ENCODE peak calls at places on chromosome 21, in four cellular contexts. D is CD8-positive, alpha-beta T cell; N is fibroblast of villous mesenchyme; S is NB4. G is an unnamed sample.

GRCh38 chr21:42232176-42232825 is 13.4 kb downstream of the ABCG1 start:
- DNase-seq in D (no peak), N (no peak), S (no peak), G (no peak)

GRCh38 chr21:21631961-21632360 is 633.8 kb downstream of the NCAM2 start:
- DNase-seq in S (no peak), N (no peak), D (no peak), G (no peak)

GRCh38 chr21:31335957-31336738 is 7.9 kb downstream of the TIAM1 start:
- DNase-seq in D (no peak), N (peak; percentile 72), S (no peak), G (no peak)

GRCh38 chr21:35179990-35180557 is 131.0 kb upstream of the RUNX1 start:
- DNase-seq in S (no peak), D (no peak), N (peak; percentile 90), G (no peak)

GRCh38 chr21:42553435-42553834 is 39.8 kb downstream of the SLC37A1 start:
- DNase-seq in S (no peak), D (no peak), N (no peak), G (no peak)

GRCh38 chr21:31721381-31721780 is 10.5 kb downstream of the SCAF4 start:
- DNase-seq in S (no peak), N (no peak), D (no peak), G (no peak)

GRCh38 chr21:41687633-41688032 is 79.2 kb downstream of the RIPK4 start:
- DNase-seq in S (no peak), D (no peak), N (no peak), G (no peak)

GRCh38 chr21:25638634-25639166 is 358 bp upstream of the JAM2 start:
- DNase-seq in D (no peak), S (no peak), N (peak; percentile 70), G (no peak)

GRCh38 chr21:35316933-35317332 is 267.8 kb upstream of the RUNX1 start:
- DNase-seq in S (no peak), N (peak; percentile 93), D (no peak), G (no peak)

GRCh38 chr21:35753308-35753707 is 307.0 kb downstream of the SETD4 start:
- DNase-seq in N (no peak), S (no peak), D (no peak), G (no peak)

GRCh38 chr21:43949499-43950208 is 62.5 kb upstream of the TRAPPC10 start:
- DNase-seq in D (no peak), N (no peak), S (no peak), G (no peak)

GRCh38 chr21:42833439-42833815 is 45.9 kb downstream of the WDR4 start:
- DNase-seq in D (peak; percentile 31), S (peak; percentile 75), N (peak; percentile 8), G (peak; percentile 42)

GRCh38 chr21:45309541-45310381 is 22.1 kb upstream of the POFUT2 start:
- DNase-seq in N (no peak), D (no peak), S (no peak), G (no peak)

GRCh38 chr21:15141236-15141970 is 76.6 kb upstream of the NRIP1 start:
- DNase-seq in D (no peak), S (no peak), N (no peak), G (no peak)

GRCh38 chr21:17727361-17727760 is 91.8 kb downstream of the C21orf91 start:
- DNase-seq in D (no peak), N (no peak), S (no peak), G (no peak)

GRCh38 chr21:32437729-32438128 is 25.2 kb downstream of the EVA1C start:
- DNase-seq in D (no peak), N (no peak), S (no peak), G (no peak)

GRCh38 chr21:15557925-15558324 is 171.9 kb upstream of the USP25 start:
- DNase-seq in S (peak; percentile 56), N (no peak), D (no peak), G (no peak)

GRCh38 chr21:43865471-43866181 is 603 bp downstream of the AGPAT3 start:
- DNase-seq in D (peak; percentile 27), N (peak; percentile 53), S (peak; percentile 54), G (no peak)

GRCh38 chr21:14403681-14404318 is 20.9 kb upstream of the HSPA13 start:
- DNase-seq in D (no peak), N (peak; percentile 37), S (peak; percentile 56), G (peak; percentile 18)

GRCh38 chr21:44816761-44817505 is 929 bp downstream of the SUMO3 start:
- DNase-seq in D (no peak), N (no peak), S (no peak), G (no peak)

GRCh38 chr21:45033791-45034555 is 40.4 kb upstream of the ADARB1 start:
- DNase-seq in S (no peak), D (no peak), N (peak; percentile 83), G (no peak)

GRCh38 chr21:42194863-42195262 is 24.1 kb upstream of the ABCG1 start:
- DNase-seq in S (no peak), D (no peak), N (no peak), G (no peak)

GRCh38 chr21:26709090-26709489 is 136.0 kb upstream of the CYYR1 start:
- DNase-seq in S (no peak), N (no peak), D (no peak), G (no peak)

GRCh38 chr21:32463367-32463766 is 50.9 kb downstream of the EVA1C start:
- DNase-seq in D (no peak), S (no peak), N (peak; percentile 88), G (no peak)

GRCh38 chr21:15022608-15023261 is 42.1 kb downstream of the NRIP1 start:
- DNase-seq in S (no peak), N (peak; percentile 32), D (no peak), G (no peak)

GRCh38 chr21:15140321-15141019 is 75.7 kb upstream of the NRIP1 start:
- DNase-seq in D (no peak), S (no peak), N (no peak), G (no peak)

GRCh38 chr21:17911628-17912027 is 92.5 kb upstream of the C21orf91 start:
- DNase-seq in N (no peak), D (no peak), S (no peak), G (no peak)

GRCh38 chr21:44383216-44383615 is 29.8 kb downstream of the TRPM2 start:
- DNase-seq in D (no peak), S (no peak), N (no peak), G (no peak)

GRCh38 chr21:44092201-44092600 is 15.0 kb upstream of the PWP2 start:
- DNase-seq in S (no peak), D (no peak), N (no peak), G (no peak)

GRCh38 chr21:31594726-31595125 is 64.8 kb upstream of the SOD1 start:
- DNase-seq in D (no peak), S (no peak), N (no peak), G (no peak)

GRCh38 chr21:25997788-25998611 is 172.6 kb downstream of the APP start:
- DNase-seq in D (no peak), S (no peak), N (no peak), G (no peak)

GRCh38 chr21:41879190-41879998 is at the start of gene PRDM15:
- DNase-seq in D (peak; percentile 76), N (peak; percentile 81), S (peak; percentile 89), G (no peak)

GRCh38 chr21:26715878-26716506 is 129.2 kb downstream of the ADAMTS1 start:
- DNase-seq in D (no peak), S (peak; percentile 22), N (peak; percentile 56), G (no peak)

GRCh38 chr21:41402796-41403195 is 23.2 kb upstream of the MX1 start:
- DNase-seq in S (no peak), D (no peak), N (no peak), G (no peak)

GRCh38 chr21:14591882-14592281 is 45.8 kb upstream of the SAMSN1 start:
- DNase-seq in N (peak; percentile 40), D (no peak), S (peak; percentile 76), G (no peak)

GRCh38 chr21:41610042-41610839 is 102.3 kb upstream of the TMPRSS2 start:
- DNase-seq in N (peak; percentile 59), D (no peak), S (peak; percentile 61), G (no peak)

DNA sequence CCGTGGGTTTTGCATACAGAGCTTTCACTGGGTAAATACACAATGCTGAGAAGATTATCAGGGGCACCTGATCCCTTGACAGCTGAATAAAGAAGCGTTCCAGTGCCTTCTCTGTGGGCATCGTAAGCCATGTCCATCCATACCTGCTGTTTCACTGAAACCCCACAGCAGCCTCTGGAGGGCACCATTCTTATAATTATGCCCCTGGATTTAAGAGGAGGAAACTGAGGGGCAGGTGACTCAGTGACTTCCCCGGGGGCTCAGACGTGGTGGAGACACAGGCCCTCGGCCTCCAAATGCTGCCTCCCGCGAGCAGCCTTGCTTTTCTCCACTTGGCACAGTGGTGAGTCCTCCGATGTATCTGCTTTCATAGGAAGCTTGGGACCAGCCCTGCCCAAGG is 56.7 kb downstream of the B3GALT5 start:
- DNase-seq in N (no peak), D (no peak), S (no peak), G (no peak)
- TF ChIP-seq CTCF in N (no peak), D (no peak), S (no peak), G (no peak)

GRCh38 chr21:33916200-33916567 is 580 bp upstream of the ATP5PO start:
- DNase-seq in D (no peak), S (no peak), N (no peak), G (no peak)
- H3K4me3 ChIP-seq in D (peak overlapping the region; percentile 78), S (peak overlapping the region; percentile 93), N (peak overlapping the region; percentile 93), G (peak overlapping the region; percentile 100)

GRCh38 chr21:29196664-29197052 is 66.2 kb downstream of the MAP3K7CL start:
- DNase-seq in S (no peak), N (no peak), D (no peak), G (no peak)

GRCh38 chr21:29194342-29194741 is 63.9 kb downstream of the MAP3K7CL start:
- DNase-seq in D (no peak), S (no peak), N (no peak), G (no peak)

GRCh38 chr21:29194847-29195246 is 64.4 kb downstream of the MAP3K7CL start:
- DNase-seq in S (no peak), N (peak; percentile 52), D (no peak), G (no peak)

GRCh38 chr21:29193907-29194306 is 63.5 kb downstream of the MAP3K7CL start:
- DNase-seq in D (no peak), S (no peak), N (no peak), G (no peak)

DNA sequence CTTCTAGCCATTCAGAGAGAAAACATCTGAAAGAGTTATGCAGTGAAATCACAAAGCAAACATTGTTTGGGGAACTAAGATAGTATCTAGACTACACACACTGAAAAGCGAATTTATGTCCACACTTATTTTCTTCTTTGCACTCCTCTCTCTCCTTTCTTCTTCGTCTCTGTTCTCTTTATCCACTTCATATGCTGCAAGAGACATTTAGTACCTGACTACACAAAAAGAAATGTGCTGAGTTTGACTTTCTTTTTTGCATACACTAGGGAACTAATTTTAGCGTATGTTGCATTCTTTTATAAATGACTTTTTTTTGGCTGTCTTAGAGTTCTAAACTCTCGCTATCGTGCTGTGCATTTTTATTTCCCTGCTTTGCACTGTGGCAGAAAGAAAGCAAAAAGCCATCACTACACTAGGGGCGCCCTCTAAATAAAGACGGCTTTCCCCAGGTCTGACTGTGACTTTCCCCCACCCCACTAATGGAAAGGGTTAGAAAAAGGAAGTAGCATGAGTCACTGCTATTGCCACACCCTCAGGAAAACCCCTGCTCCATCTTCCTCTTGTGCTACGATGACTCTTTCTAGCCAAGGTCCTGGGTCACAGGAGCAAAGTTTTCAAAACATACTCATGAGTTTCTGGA is 65.7 kb downstream of the MAP3K7CL start:
- DNase-seq in D (peak; percentile 32), S (peak; percentile 95), N (peak; percentile 93), G (peak; percentile 80)
- TF ChIP-seq CTCF in D (peak; percentile 24), S (peak; percentile 63), N (peak; percentile 50), G (peak; percentile 68)

DNA sequence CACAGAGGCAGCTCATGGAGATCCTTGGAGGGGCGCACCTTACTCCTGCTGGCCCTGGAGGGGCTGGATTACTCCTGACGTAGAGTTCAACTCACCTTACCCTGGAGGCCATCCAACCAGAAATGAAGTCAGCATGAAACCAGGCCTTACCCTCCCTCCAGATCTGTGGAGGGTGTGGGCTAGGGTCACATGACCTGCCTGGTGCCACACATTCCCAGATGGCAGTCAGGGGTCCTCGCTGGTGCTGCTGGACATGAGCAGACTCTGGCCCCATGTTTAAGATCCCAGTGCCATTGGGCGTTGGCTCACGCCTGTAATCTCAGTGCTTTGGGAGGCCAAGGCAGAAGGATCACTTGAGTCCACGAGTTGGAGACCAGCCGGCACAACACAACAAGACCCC is 4.5 kb downstream of the C21orf58 start:
- DNase-seq in S (no peak), N (no peak), D (no peak), G (no peak)
- H3K4me3 ChIP-seq in S (no peak overlapping the region), N (no peak overlapping the region), D (no peak overlapping the region), G (no peak overlapping the region)

G was measured in GM12864.